ENCODE peak calls at places on chromosomes 5 and 9, in five cellular contexts. H, W, B, E and Z are unnamed samples.
A peak's percentile ranks its signal among the peaks of the same experiment; 100 is the strongest.

GRCh38 chr5:143341807-143342570 is 61.5 kb downstream of the NR3C1 start:
- DNase-seq in W (peak; percentile 18), B (no peak), H (no peak), E (no peak), Z (no peak)

GRCh38 chr9:112754578-112754977 is 4.0 kb downstream of the SNX30 start:
- DNase-seq in W (peak; percentile 47), H (no peak), B (no peak), E (no peak), Z (no peak)

GRCh38 chr9:87673446-87674109 is 52.3 kb upstream of the CTSL start:
- DNase-seq in E (no peak), H (no peak), W (no peak), B (no peak), Z (peak; percentile 73)

GRCh38 chr5:657570-657969 is 35.6 kb downstream of the TPPP start:
- DNase-seq in H (no peak), B (peak; percentile 30), W (no peak), E (no peak), Z (peak; percentile 0)

GRCh38 chr9:107878462-107878861 is 388.9 kb upstream of the KLF4 start:
- DNase-seq in H (no peak), W (no peak), B (no peak), E (no peak), Z (no peak)

GRCh38 chr5:126189862-126190261 is 233.3 kb upstream of the GRAMD2B start:
- DNase-seq in E (no peak), W (no peak), H (peak; percentile 71), B (no peak), Z (no peak)

GRCh38 chr5:140827704-140828401 is at the start of gene PCDHA6:
- DNase-seq in E (no peak), W (peak; percentile 70), H (no peak), B (no peak), Z (no peak)

GRCh38 chr5:140073296-140073695 is 30.2 kb upstream of the NRG2 start:
- DNase-seq in E (no peak), W (peak; percentile 18), B (no peak), H (no peak), Z (no peak)

GRCh38 chr9:35426627-35427026 is 63.3 kb upstream of the RUSC2 start:
- DNase-seq in W (peak; percentile 6), E (no peak), B (no peak), H (no peak), Z (no peak)

GRCh38 chr5:159730285-159730684 is 186.0 kb upstream of the ADRA1B start:
- DNase-seq in H (no peak), E (no peak), W (no peak), B (no peak), Z (no peak)

GRCh38 chr9:88953401-88954029 is 37.8 kb upstream of the S1PR3 start:
- DNase-seq in E (no peak), B (no peak), H (no peak), W (peak; percentile 46), Z (peak; percentile 76)
- H3K4me1 ChIP-seq in E (peaks cover 18% of the 10 kb centered on the region), B (no peaks in the 10 kb centered on the region), H (peaks cover 20% of the 10 kb centered on the region), W (peaks cover 59% of the 10 kb centered on the region), Z (peaks cover 19% of the 10 kb centered on the region)

GRCh38 chr5:148390914-148391313 is 7.2 kb downstream of the FBXO38 start:
- DNase-seq in B (no peak), H (no peak), E (no peak), W (no peak), Z (no peak)

GRCh38 chr5:148395031-148395430 is 11.3 kb downstream of the FBXO38 start:
- DNase-seq in W (no peak), H (no peak), E (no peak), B (no peak), Z (no peak)

GRCh38 chr5:148391422-148391821 is 7.7 kb downstream of the FBXO38 start:
- DNase-seq in H (no peak), B (no peak), E (no peak), W (no peak), Z (no peak)

GRCh38 chr5:148394587-148395019 is 10.8 kb downstream of the FBXO38 start:
- DNase-seq in E (no peak), B (no peak), W (no peak), H (no peak), Z (no peak)

DNA sequence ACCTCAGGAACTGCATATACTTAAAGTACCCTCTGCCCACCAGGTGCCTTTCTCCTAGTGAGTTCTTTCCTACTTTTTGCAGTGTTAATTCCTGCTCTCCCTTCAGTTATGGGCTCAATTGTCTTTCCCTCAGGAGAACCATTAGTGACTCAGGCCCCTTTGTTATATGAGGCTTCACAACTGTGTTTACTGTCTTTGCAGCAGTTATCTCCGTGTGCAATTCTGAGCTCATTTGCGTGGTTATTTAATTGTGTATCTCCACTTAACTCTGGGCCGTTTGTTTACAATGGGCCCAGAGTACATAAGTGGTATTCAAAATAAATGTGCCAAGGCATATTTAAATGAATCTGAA is 9.6 kb downstream of the FBXO38 start:
- DNase-seq in H (peak; percentile 30), E (no peak), B (no peak), W (peak; percentile 2), Z (no peak)
- H3K4me3 ChIP-seq in H (no peak overlapping the region), E (no peak overlapping the region), B (no peak overlapping the region), W (no peak overlapping the region), Z (no peak overlapping the region)

DNA sequence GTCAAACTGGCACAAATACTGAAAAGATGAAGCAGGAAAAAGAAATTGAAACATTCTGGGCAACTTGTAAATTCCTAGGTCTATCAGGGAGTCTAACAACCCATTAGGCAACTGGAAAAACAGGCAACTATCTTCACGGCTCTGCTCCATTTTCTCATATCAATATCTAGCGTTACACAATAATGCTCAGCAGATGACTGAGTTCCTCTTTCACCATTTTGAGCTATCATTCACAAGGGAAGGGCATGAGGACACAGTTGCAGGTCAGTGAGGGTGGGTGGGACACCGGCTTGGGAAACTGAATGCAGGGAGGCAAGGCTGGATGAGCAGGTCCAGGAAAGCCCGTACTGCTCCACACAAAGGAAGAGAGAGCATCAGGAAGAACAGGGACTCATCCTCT is 67.0 kb downstream of the FRMD3 start:
- DNase-seq in W (no peak), E (no peak), H (no peak), B (no peak), Z (no peak)
- H3K4me1 ChIP-seq in W (no peaks in the 10 kb centered on the region), E (no peaks in the 10 kb centered on the region), H (peaks cover 23% of the 10 kb centered on the region), B (no peaks in the 10 kb centered on the region), Z (peaks cover 12% of the 10 kb centered on the region)

DNA sequence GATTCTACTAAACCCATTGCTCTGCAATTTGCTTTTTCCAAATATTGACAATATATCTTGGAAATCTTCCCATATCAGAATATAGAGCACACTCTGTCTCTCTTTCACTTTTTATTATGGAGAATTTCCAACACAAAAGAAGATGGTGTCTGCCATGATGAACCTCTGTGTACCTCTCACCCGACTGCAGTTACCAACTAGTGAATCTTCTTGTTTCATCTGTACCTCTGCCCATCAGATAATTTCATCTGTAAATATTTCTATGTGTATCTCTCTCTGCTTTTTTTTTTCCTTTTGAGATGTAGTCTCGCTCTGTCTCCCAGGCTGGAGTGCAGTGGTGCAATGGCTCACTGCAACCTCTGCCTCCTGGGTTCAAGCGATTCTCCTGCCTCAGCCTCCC is 62.8 kb downstream of the NTNG2 start:
- DNase-seq in B (no peak), W (no peak), E (no peak), H (no peak), Z (no peak)
- H3K4me3 ChIP-seq in B (no peak overlapping the region), W (no peak overlapping the region), E (no peak overlapping the region), H (no peak overlapping the region), Z (no peak overlapping the region)

DNA sequence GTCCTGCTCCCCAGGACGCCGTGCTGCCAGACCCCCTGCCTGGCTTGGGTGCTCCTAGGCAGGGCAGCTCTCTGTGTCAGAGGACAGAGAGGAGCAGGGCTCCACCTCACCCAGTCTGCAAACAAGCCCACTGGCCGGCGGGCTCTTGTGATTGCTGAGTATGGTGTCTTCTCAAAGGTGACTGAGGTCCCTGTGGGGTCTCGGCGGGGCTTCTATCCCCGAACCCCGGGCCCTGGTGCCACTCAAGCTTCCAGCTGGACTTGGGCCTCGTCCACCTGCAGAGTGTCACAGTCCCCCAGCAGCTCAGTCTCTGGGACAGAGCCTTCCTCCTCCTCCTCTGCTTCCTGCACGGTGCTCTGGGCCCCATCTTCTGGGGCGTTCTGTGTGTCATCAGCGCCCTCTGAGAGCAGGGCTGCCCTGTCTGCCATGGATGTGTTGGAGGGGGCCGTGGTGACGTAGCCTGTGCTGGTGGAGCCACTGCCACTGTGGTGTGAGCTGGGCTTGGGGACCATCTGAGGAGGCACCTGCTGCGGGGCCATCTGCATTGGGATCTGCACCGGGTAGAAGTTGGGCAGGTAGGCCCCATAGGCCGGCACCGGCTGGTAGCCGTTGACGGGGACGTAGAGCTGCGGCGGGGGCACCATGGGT is 226.5 kb downstream of the ROR2 start:
- DNase-seq in W (no peak), H (no peak), E (no peak), B (no peak), Z (no peak)
- H3K4me1 ChIP-seq in W (no peaks in the 10 kb centered on the region), H (peaks cover 10% of the 10 kb centered on the region), E (no peaks in the 10 kb centered on the region), B (no peaks in the 10 kb centered on the region), Z (no peaks in the 10 kb centered on the region)

GRCh38 chr5:66963559-66963971 is 233.0 kb downstream of the CD180 start:
- DNase-seq in E (no peak), H (no peak), W (no peak), B (no peak), Z (no peak)
- H3K4me3 ChIP-seq in E (no peak overlapping the region), H (no peak overlapping the region), W (no peak overlapping the region), B (no peak overlapping the region), Z (no peak overlapping the region)

GRCh38 chr9:134647359-134648115 is 5.9 kb downstream of the COL5A1 start:
- DNase-seq in B (no peak), E (no peak), W (no peak), H (no peak), Z (no peak)
- H3K4me1 ChIP-seq in B (no peaks in the 10 kb centered on the region), E (peaks cover 18% of the 10 kb centered on the region), W (peaks cover 20% of the 10 kb centered on the region), H (peaks cover 14% of the 10 kb centered on the region), Z (peaks cover 8% of the 10 kb centered on the region)

GRCh38 chr5:52660621-52661020 is 127.1 kb upstream of the ITGA1 start:
- DNase-seq in E (no peak), H (no peak), B (no peak), W (no peak), Z (no peak)
- H3K4me3 ChIP-seq in E (no peak overlapping the region), H (no peak overlapping the region), B (no peak overlapping the region), W (no peak overlapping the region), Z (no peak overlapping the region)

GRCh38 chr9:132185164-132186009 is 23.5 kb downstream of the NTNG2 start:
- DNase-seq in W (peak; percentile 54), H (peak; percentile 51), E (no peak), B (no peak), Z (peak; percentile 69)

GRCh38 chr9:132182609-132183073 is 20.8 kb downstream of the NTNG2 start:
- DNase-seq in H (peak; percentile 55), W (peak; percentile 71), B (no peak), E (no peak), Z (no peak)

GRCh38 chr9:132183134-132183533 is 21.3 kb downstream of the NTNG2 start:
- DNase-seq in W (no peak), H (no peak), E (no peak), B (no peak), Z (no peak)

GRCh38 chr9:132181796-132182521 is 20.1 kb downstream of the NTNG2 start:
- DNase-seq in E (no peak), H (peak; percentile 62), B (no peak), W (peak; percentile 91), Z (peak; percentile 88)

DNA sequence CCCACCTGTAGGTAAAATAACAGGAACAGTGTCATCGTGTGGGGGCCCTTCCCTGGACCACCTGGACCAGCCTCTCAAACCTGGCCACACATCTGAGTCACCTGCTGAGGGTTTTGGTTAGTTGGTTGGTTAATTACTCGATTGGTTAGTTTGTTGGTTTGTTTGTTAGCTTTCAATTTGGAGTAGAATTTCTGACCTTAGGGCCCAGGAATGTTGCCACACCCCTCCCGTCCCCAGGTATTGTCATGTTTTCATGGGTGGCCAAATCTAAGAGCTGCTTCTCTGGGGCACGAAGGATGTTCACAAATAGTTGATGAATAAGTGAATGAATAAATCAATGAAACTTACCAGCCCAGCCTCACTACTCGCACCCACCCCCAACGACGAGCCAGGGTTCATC is 21.9 kb downstream of the NTNG2 start:
- DNase-seq in B (no peak), W (no peak), E (no peak), H (no peak), Z (no peak)
- H3K4me1 ChIP-seq in B (no peaks in the 10 kb centered on the region), W (peaks cover 59% of the 10 kb centered on the region), E (no peaks in the 10 kb centered on the region), H (peaks cover 61% of the 10 kb centered on the region), Z (no peaks in the 10 kb centered on the region)